ENCODE peak calls at places on chromosome 3, in eight cellular contexts. One of them, this sample, is unnamed.

GRCh38 chr3:46959169-46959515 is 17.4 kb downstream of the CCDC12 start:
- DNase-seq in progenitor cell of endocrine pancreas: no peak
- DNase-seq in stimulated activated CD4-positive, alpha-beta T cell treated with anti-CD3 and anti-CD28 coated beads, TNF-alpha, amount 100 ng/mL, for 24 hours: no peak
- DNase-seq in cardiac muscle cell: no peak
- DNase-seq in NCI-H345: no peak
- DNase-seq in astrocyte: no peak
- DNase-seq in posterior cingulate gyrus: no peak
- DNase-seq in LoVo: no peak
- DNase-seq in this sample: no peak

GRCh38 chr3:58575986-58576652 is 1.1 kb downstream of the FAM107A start:
- DNase-seq in progenitor cell of endocrine pancreas: no peak
- DNase-seq in stimulated activated CD4-positive, alpha-beta T cell treated with anti-CD3 and anti-CD28 coated beads, TNF-alpha, amount 100 ng/mL, for 24 hours: no peak
- DNase-seq in cardiac muscle cell: peak
- DNase-seq in NCI-H345: no peak
- DNase-seq in astrocyte: no peak
- DNase-seq in posterior cingulate gyrus: no peak
- DNase-seq in LoVo: no peak
- DNase-seq in this sample: no peak

GRCh38 chr3:194000712-194001111 is 135.2 kb upstream of the HES1 start:
- DNase-seq in progenitor cell of endocrine pancreas: no peak
- DNase-seq in stimulated activated CD4-positive, alpha-beta T cell treated with anti-CD3 and anti-CD28 coated beads, TNF-alpha, amount 100 ng/mL, for 24 hours: no peak
- DNase-seq in cardiac muscle cell: no peak
- DNase-seq in NCI-H345: no peak
- DNase-seq in astrocyte: no peak
- DNase-seq in posterior cingulate gyrus: no peak
- DNase-seq in LoVo: no peak
- DNase-seq in this sample: no peak

GRCh38 chr3:48695113-48695753 is 9.5 kb upstream of the NCKIPSD start:
- DNase-seq in progenitor cell of endocrine pancreas: no peak
- DNase-seq in stimulated activated CD4-positive, alpha-beta T cell treated with anti-CD3 and anti-CD28 coated beads, TNF-alpha, amount 100 ng/mL, for 24 hours: no peak
- DNase-seq in cardiac muscle cell: peak
- DNase-seq in NCI-H345: no peak
- DNase-seq in astrocyte: peak
- DNase-seq in posterior cingulate gyrus: peak
- DNase-seq in LoVo: no peak
- DNase-seq in this sample: no peak

GRCh38 chr3:139561959-139562676 is 22.6 kb upstream of the RBP1 start:
- DNase-seq in progenitor cell of endocrine pancreas: no peak
- DNase-seq in stimulated activated CD4-positive, alpha-beta T cell treated with anti-CD3 and anti-CD28 coated beads, TNF-alpha, amount 100 ng/mL, for 24 hours: no peak
- DNase-seq in cardiac muscle cell: peak
- DNase-seq in NCI-H345: peak
- DNase-seq in astrocyte: no peak
- DNase-seq in posterior cingulate gyrus: no peak
- DNase-seq in LoVo: peak
- DNase-seq in this sample: no peak

GRCh38 chr3:156483961-156484787 is 70.7 kb downstream of the SSR3 start:
- DNase-seq in progenitor cell of endocrine pancreas: no peak
- DNase-seq in stimulated activated CD4-positive, alpha-beta T cell treated with anti-CD3 and anti-CD28 coated beads, TNF-alpha, amount 100 ng/mL, for 24 hours: peak
- DNase-seq in cardiac muscle cell: peak
- DNase-seq in NCI-H345: no peak
- DNase-seq in astrocyte: peak
- DNase-seq in posterior cingulate gyrus: no peak
- DNase-seq in LoVo: peak
- DNase-seq in this sample: no peak

GRCh38 chr3:16871915-16872842 is 12.6 kb upstream of the PLCL2 start:
- DNase-seq in progenitor cell of endocrine pancreas: no peak
- DNase-seq in stimulated activated CD4-positive, alpha-beta T cell treated with anti-CD3 and anti-CD28 coated beads, TNF-alpha, amount 100 ng/mL, for 24 hours: no peak
- DNase-seq in cardiac muscle cell: peak
- DNase-seq in NCI-H345: no peak
- DNase-seq in astrocyte: peak
- DNase-seq in posterior cingulate gyrus: no peak
- DNase-seq in LoVo: no peak
- DNase-seq in this sample: no peak

GRCh38 chr3:105145516-105145915 is 221.2 kb upstream of the ALCAM start:
- DNase-seq in progenitor cell of endocrine pancreas: no peak
- DNase-seq in stimulated activated CD4-positive, alpha-beta T cell treated with anti-CD3 and anti-CD28 coated beads, TNF-alpha, amount 100 ng/mL, for 24 hours: no peak
- DNase-seq in cardiac muscle cell: no peak
- DNase-seq in NCI-H345: no peak
- DNase-seq in astrocyte: no peak
- DNase-seq in posterior cingulate gyrus: no peak
- DNase-seq in LoVo: no peak
- DNase-seq in this sample: no peak

GRCh38 chr3:186209810-186210752 is 101.2 kb upstream of the ETV5 start:
- DNase-seq in progenitor cell of endocrine pancreas: no peak
- DNase-seq in stimulated activated CD4-positive, alpha-beta T cell treated with anti-CD3 and anti-CD28 coated beads, TNF-alpha, amount 100 ng/mL, for 24 hours: no peak
- DNase-seq in cardiac muscle cell: peak
- DNase-seq in NCI-H345: no peak
- DNase-seq in astrocyte: peak
- DNase-seq in posterior cingulate gyrus: peak
- DNase-seq in LoVo: no peak
- DNase-seq in this sample: no peak